ENCODE peak calls at places on chromosomes 16 and 17, in five cellular contexts. One of them, this sample, is unnamed.

GRCh38 chr17:2138318-2138717 is 83.4 kb downstream of the HIC1 start:
- DNase-seq in suprapubic skin: no peak
- DNase-seq in BJ: no peak
- DNase-seq in GM20000: peak; percentile 73
- DNase-seq in cardiac fibroblast: peak; percentile 19
- DNase-seq in this sample: peak; percentile 69

GRCh38 chr16:85048921-85049562 is 21.4 kb downstream of the KIAA0513 start:
- DNase-seq in cardiac fibroblast: no peak
- DNase-seq in BJ: no peak
- DNase-seq in suprapubic skin: no peak
- DNase-seq in GM20000: no peak
- DNase-seq in this sample: no peak

GRCh38 chr17:44178133-44178532 is 7.6 kb downstream of the ASB16 start:
- DNase-seq in BJ: no peak
- DNase-seq in suprapubic skin: no peak
- DNase-seq in GM20000: no peak
- DNase-seq in cardiac fibroblast: no peak
- DNase-seq in this sample: no peak

GRCh38 chr17:81716674-81716996 is 4.6 kb downstream of the SLC25A10 start:
- DNase-seq in BJ: no peak
- DNase-seq in cardiac fibroblast: no peak
- DNase-seq in suprapubic skin: peak; percentile 63
- DNase-seq in GM20000: no peak
- DNase-seq in this sample: no peak

GRCh38 chr16:2912330-2913199 is 834 bp downstream of the FLYWCH1 start:
- DNase-seq in GM20000: no peak
- DNase-seq in cardiac fibroblast: peak; percentile 82
- DNase-seq in BJ: no peak
- DNase-seq in suprapubic skin: no peak
- DNase-seq in this sample: peak; percentile 43

GRCh38 chr17:78230252-78230962 is 1.0 kb upstream of the TMEM235 start:
- DNase-seq in BJ: no peak
- DNase-seq in GM20000: no peak
- DNase-seq in cardiac fibroblast: no peak
- DNase-seq in suprapubic skin: no peak
- DNase-seq in this sample: no peak

GRCh38 chr17:75063201-75063600 is 16.2 kb downstream of the KCTD2 start:
- DNase-seq in suprapubic skin: no peak
- DNase-seq in BJ: no peak
- DNase-seq in cardiac fibroblast: no peak
- DNase-seq in GM20000: no peak
- DNase-seq in this sample: no peak

GRCh38 chr17:50274142-50274944 is at the start of gene TMEM92:
- DNase-seq in suprapubic skin: peak; percentile 73
- DNase-seq in cardiac fibroblast: no peak
- DNase-seq in BJ: no peak
- DNase-seq in GM20000: no peak
- DNase-seq in this sample: peak; percentile 21

GRCh38 chr17:53006006-53006405 is 816.7 kb upstream of the KIF2B start:
- DNase-seq in cardiac fibroblast: no peak
- DNase-seq in GM20000: no peak
- DNase-seq in suprapubic skin: no peak
- DNase-seq in BJ: no peak
- DNase-seq in this sample: no peak

GRCh38 chr17:49843774-49844350 is 4.0 kb downstream of the TAC4 start:
- DNase-seq in cardiac fibroblast: no peak
- DNase-seq in GM20000: peak; percentile 44
- DNase-seq in suprapubic skin: no peak
- DNase-seq in BJ: no peak
- DNase-seq in this sample: no peak

GRCh38 chr17:36525888-36526287 is 8.8 kb downstream of the MYO19 start:
- DNase-seq in BJ: no peak
- DNase-seq in cardiac fibroblast: no peak
- DNase-seq in suprapubic skin: peak; percentile 30
- DNase-seq in GM20000: no peak
- DNase-seq in this sample: no peak

GRCh38 chr17:27218041-27218440 is 75.9 kb upstream of the WSB1 start:
- DNase-seq in cardiac fibroblast: no peak
- DNase-seq in suprapubic skin: no peak
- DNase-seq in GM20000: no peak
- DNase-seq in BJ: no peak
- DNase-seq in this sample: no peak

GRCh38 chr17:9206989-9207317 is 185.6 kb downstream of the NTN1 start:
- DNase-seq in GM20000: no peak
- DNase-seq in BJ: no peak
- DNase-seq in cardiac fibroblast: no peak
- DNase-seq in suprapubic skin: peak; percentile 66
- DNase-seq in this sample: no peak

GRCh38 chr17:65009848-65010247 is 46.7 kb downstream of the GNA13 start:
- DNase-seq in cardiac fibroblast: no peak
- DNase-seq in suprapubic skin: no peak
- DNase-seq in BJ: no peak
- DNase-seq in GM20000: no peak
- DNase-seq in this sample: no peak

GRCh38 chr17:18368948-18369347 is 5.6 kb upstream of the SHMT1 start:
- DNase-seq in GM20000: no peak
- DNase-seq in suprapubic skin: no peak
- DNase-seq in BJ: no peak
- DNase-seq in cardiac fibroblast: no peak
- DNase-seq in this sample: no peak

GRCh38 chr17:45040459-45040858 is 11.0 kb downstream of the DCAKD start:
- DNase-seq in cardiac fibroblast: no peak
- DNase-seq in suprapubic skin: no peak
- DNase-seq in GM20000: no peak
- DNase-seq in BJ: no peak
- DNase-seq in this sample: no peak

GRCh38 chr16:68257251-68257905 is 6.9 kb upstream of the SLC7A6 start:
- DNase-seq in GM20000: peak; percentile 80
- DNase-seq in BJ: no peak
- DNase-seq in suprapubic skin: no peak
- DNase-seq in cardiac fibroblast: no peak
- DNase-seq in this sample: peak; percentile 87

GRCh38 chr17:58527306-58527705 is 12.9 kb upstream of the MTMR4 start:
- DNase-seq in GM20000: no peak
- DNase-seq in BJ: no peak
- DNase-seq in cardiac fibroblast: no peak
- DNase-seq in suprapubic skin: no peak
- DNase-seq in this sample: no peak

GRCh38 chr17:65228734-65229390 is 91.7 kb downstream of the RGS9 start:
- DNase-seq in BJ: peak; percentile 88
- DNase-seq in suprapubic skin: no peak
- DNase-seq in GM20000: peak; percentile 70
- DNase-seq in cardiac fibroblast: peak; percentile 88
- DNase-seq in this sample: peak; percentile 80

GRCh38 chr16:82758904-82759303 is 132.1 kb downstream of the CDH13 start:
- DNase-seq in cardiac fibroblast: no peak
- DNase-seq in GM20000: no peak
- DNase-seq in suprapubic skin: no peak
- DNase-seq in BJ: no peak
- DNase-seq in this sample: no peak

GRCh38 chr16:66924527-66925321 is 611 bp downstream of the RRAD start:
- DNase-seq in GM20000: peak; percentile 87
- DNase-seq in suprapubic skin: no peak
- DNase-seq in BJ: no peak
- DNase-seq in cardiac fibroblast: no peak
- DNase-seq in this sample: peak; percentile 79

GRCh38 chr17:67482784-67483183 is 105.7 kb downstream of the PITPNC1 start:
- DNase-seq in BJ: no peak
- DNase-seq in cardiac fibroblast: no peak
- DNase-seq in GM20000: no peak
- DNase-seq in suprapubic skin: no peak
- DNase-seq in this sample: no peak

GRCh38 chr17:42459256-42459982 is 741 bp downstream of the ATP6V0A1 start:
- DNase-seq in suprapubic skin: peak; percentile 76
- DNase-seq in cardiac fibroblast: peak; percentile 39
- DNase-seq in GM20000: peak; percentile 25
- DNase-seq in BJ: no peak
- DNase-seq in this sample: peak; percentile 34

GRCh38 chr16:68514511-68514910 is 24.6 kb upstream of the ZFP90 start:
- DNase-seq in cardiac fibroblast: no peak
- DNase-seq in GM20000: no peak
- DNase-seq in BJ: no peak
- DNase-seq in suprapubic skin: no peak
- DNase-seq in this sample: no peak

GRCh38 chr16:73058616-73059409 is 10.9 kb upstream of the ZFHX3 start:
- DNase-seq in GM20000: peak; percentile 76
- DNase-seq in BJ: no peak
- DNase-seq in suprapubic skin: no peak
- DNase-seq in cardiac fibroblast: peak; percentile 71
- DNase-seq in this sample: peak; percentile 78

GRCh38 chr17:11144358-11145233 is 96.4 kb upstream of the SHISA6 start:
- DNase-seq in suprapubic skin: no peak
- DNase-seq in BJ: no peak
- DNase-seq in cardiac fibroblast: peak; percentile 45
- DNase-seq in GM20000: no peak
- DNase-seq in this sample: no peak
- TF ChIP-seq CTCF in suprapubic skin: peak; percentile 71
- TF ChIP-seq CTCF in BJ: no peak
- TF ChIP-seq CTCF in cardiac fibroblast: peak; percentile 47
- TF ChIP-seq CTCF in GM20000: no peak
- TF ChIP-seq CTCF in this sample: peak; percentile 42

DNA sequence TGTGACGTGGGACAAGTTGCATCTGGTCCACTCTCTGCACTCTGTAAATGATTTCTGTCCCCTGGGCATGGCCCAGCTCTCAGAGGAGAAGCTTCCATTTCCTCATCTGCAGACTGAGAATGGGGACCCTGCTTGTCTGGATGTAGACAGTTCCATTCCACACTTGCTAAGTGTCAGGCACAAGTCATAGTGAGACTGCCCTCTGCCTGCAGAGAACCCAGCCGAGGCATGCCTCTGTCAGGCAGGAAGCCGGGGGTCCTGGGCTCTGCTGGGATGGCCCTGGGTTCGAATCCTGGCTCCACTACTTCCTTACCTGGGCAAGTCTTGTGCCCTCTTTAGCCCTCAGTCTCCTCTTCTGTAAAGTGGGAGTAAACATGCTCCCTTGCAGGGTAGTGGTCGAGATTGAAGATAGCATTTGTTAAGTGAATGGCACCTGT is 4.1 kb downstream of the MAP2K3 start:
- DNase-seq in cardiac fibroblast: no peak
- DNase-seq in GM20000: peak; percentile 58
- DNase-seq in suprapubic skin: peak; percentile 64
- DNase-seq in BJ: no peak
- DNase-seq in this sample: peak; percentile 58
- TF ChIP-seq CTCF in cardiac fibroblast: no peak
- TF ChIP-seq CTCF in GM20000: no peak
- TF ChIP-seq CTCF in suprapubic skin: no peak
- TF ChIP-seq CTCF in BJ: no peak
- TF ChIP-seq CTCF in this sample: peak; percentile 29

GRCh38 chr17:7612294-7612640 is 2.4 kb downstream of the FXR2 start:
- DNase-seq in cardiac fibroblast: no peak
- DNase-seq in suprapubic skin: no peak
- DNase-seq in BJ: no peak
- DNase-seq in GM20000: no peak
- DNase-seq in this sample: no peak

GRCh38 chr17:7611635-7612293 is 2.9 kb downstream of the FXR2 start:
- DNase-seq in BJ: no peak
- DNase-seq in suprapubic skin: no peak
- DNase-seq in cardiac fibroblast: no peak
- DNase-seq in GM20000: no peak
- DNase-seq in this sample: no peak

GRCh38 chr17:7614422-7615264 is at the start of gene FXR2:
- DNase-seq in suprapubic skin: peak; percentile 100
- DNase-seq in BJ: peak; percentile 99
- DNase-seq in GM20000: peak; percentile 100
- DNase-seq in cardiac fibroblast: peak; percentile 100
- DNase-seq in this sample: peak; percentile 100

GRCh38 chr17:7615265-7615747 is 609 bp upstream of the FXR2 start:
- DNase-seq in BJ: no peak
- DNase-seq in GM20000: no peak
- DNase-seq in suprapubic skin: no peak
- DNase-seq in cardiac fibroblast: no peak
- DNase-seq in this sample: no peak

DNA sequence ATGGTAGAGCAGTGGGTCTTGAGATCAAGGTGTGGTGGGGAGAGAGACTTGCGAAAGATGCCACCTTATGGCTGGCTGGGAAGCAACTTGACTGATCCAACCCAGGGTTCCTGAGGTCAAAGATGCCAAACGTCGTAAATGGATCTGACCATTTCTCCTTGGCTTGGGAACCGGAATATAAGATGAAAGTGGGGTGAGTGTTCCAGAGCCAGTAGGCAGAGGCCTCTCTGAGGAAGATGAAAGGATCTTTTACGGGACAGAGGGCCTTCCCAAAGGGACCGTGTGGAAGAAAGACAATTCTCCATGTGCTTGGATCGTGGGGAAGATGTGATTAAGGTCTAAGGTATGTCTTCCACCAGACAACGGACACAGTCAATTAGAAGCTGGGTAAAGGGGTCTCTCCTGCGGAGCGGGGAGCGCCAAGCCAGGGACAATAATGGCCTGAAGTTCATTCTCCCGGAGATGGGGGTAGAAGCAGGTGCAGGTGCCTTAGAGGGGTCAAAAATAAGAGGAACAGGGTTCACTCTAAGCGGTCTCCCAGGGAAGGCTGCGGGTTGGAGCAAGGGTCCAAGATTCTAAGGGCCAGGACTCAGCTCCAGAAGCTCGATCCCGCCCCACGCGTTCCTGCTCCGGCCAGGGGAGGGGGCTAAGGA is 802 bp downstream of the FXR2 start:
- DNase-seq in GM20000: no peak
- DNase-seq in BJ: no peak
- DNase-seq in cardiac fibroblast: no peak
- DNase-seq in suprapubic skin: no peak
- DNase-seq in this sample: no peak
- TF ChIP-seq CTCF in GM20000: no peak
- TF ChIP-seq CTCF in BJ: no peak
- TF ChIP-seq CTCF in cardiac fibroblast: no peak
- TF ChIP-seq CTCF in suprapubic skin: no peak
- TF ChIP-seq CTCF in this sample: peak; percentile 20

DNA sequence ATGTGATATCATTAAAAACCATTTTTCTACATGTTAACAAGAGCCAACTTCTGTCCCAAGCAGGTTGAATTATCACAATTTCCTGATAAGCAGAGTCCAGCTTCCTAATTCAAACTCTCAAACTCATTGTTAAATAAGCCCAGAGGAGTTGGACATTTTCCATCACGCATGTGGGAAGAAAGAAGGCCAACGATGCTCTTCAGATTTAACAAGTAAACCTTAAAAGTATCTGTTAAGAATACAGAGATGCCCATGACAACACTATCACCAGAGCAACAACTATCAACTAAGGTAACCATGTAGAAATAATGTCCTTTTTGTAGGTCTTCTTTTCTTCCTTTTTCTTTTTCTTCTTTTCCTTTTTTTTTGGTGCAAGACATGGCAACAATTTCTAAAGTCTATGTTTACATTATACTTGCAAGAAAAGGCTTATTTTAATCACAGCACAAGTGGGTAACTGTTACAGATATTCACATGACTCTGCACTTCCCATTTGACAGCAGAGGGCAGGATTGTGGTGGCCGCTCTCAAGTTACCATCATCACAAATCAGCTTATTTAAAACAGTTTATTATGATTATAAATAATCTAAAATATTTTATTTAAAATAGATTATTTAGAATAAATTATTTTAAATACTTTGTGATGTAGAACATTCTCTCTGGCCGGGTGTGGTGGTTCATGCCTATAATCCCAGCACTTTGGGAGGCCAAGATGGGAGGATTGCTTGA is 35.7 kb upstream of the DHRS7B start:
- DNase-seq in GM20000: no peak
- DNase-seq in BJ: no peak
- DNase-seq in cardiac fibroblast: no peak
- DNase-seq in suprapubic skin: no peak
- DNase-seq in this sample: no peak
- TF ChIP-seq CTCF in GM20000: no peak
- TF ChIP-seq CTCF in BJ: no peak
- TF ChIP-seq CTCF in cardiac fibroblast: no peak
- TF ChIP-seq CTCF in suprapubic skin: no peak
- TF ChIP-seq CTCF in this sample: no peak